ENCODE peak calls at places on chromosomes 11 and 22, in four cellular contexts. N, L, U and V are unnamed samples.

GRCh38 chr22:42428760-42429159 is 3.4 kb downstream of the NFAM1 start:
- DNase-seq in N (no peak), L (no peak), U (no peak), V (no peak)

GRCh38 chr22:29334148-29334547 is 18.7 kb upstream of the RASL10A start:
- DNase-seq in N (no peak), L (no peak), U (no peak), V (no peak)

GRCh38 chr11:67409261-67409666 is 5.4 kb downstream of the TBC1D10C start:
- DNase-seq in N (no peak), L (no peak), U (no peak), V (no peak)

GRCh38 chr22:33579448-33580093 is 340.7 kb downstream of the LARGE1 start:
- DNase-seq in N (peak), L (peak), U (peak), V (no peak)

GRCh38 chr11:76628408-76628947 is 42.1 kb downstream of the LRRC32 start:
- DNase-seq in N (no peak), L (no peak), U (no peak), V (no peak)

GRCh38 chr11:66744485-66745355 is 15.7 kb upstream of the SPTBN2 start:
- DNase-seq in N (no peak), L (peak), U (peak), V (peak)

GRCh38 chr11:68893282-68893681 is 10.3 kb downstream of the MRPL21 start:
- DNase-seq in N (no peak), L (no peak), U (no peak), V (no peak)

GRCh38 chr11:5851002-5851401 is 6.5 kb downstream of the OR52E8 start:
- DNase-seq in N (no peak), L (no peak), U (no peak), V (no peak)

GRCh38 chr11:66226111-66226510 is 42.3 kb upstream of the RAB1B start:
- DNase-seq in N (no peak), L (no peak), U (no peak), V (no peak)

GRCh38 chr11:26465270-26465669 is 106.8 kb downstream of the MUC15 start:
- DNase-seq in N (no peak), L (no peak), U (no peak), V (no peak)

GRCh38 chr11:64339754-64340408 is at the start of gene CCDC88B:
- DNase-seq in N (no peak), L (no peak), U (no peak), V (no peak)
- TF ChIP-seq TCF12 in N (no peak), L (no peak), U (no peak), V (peak)

GRCh38 chr11:31850365-31850764 is 39.2 kb upstream of the PAX6 start:
- DNase-seq in N (no peak), L (no peak), U (no peak), V (no peak)
- TF ChIP-seq TCF12 in N (no peak), L (no peak), U (no peak), V (no peak)

GRCh38 chr22:19041403-19042074 is 80.7 kb downstream of the DGCR2 start:
- DNase-seq in N (no peak), L (no peak), U (no peak), V (no peak)

GRCh38 chr22:19044381-19044780 is 77.8 kb downstream of the DGCR2 start:
- DNase-seq in N (no peak), L (no peak), U (no peak), V (no peak)

GRCh38 chr22:19040581-19041402 is 81.4 kb downstream of the DGCR2 start:
- DNase-seq in N (no peak), L (no peak), U (no peak), V (no peak)

GRCh38 chr22:19043111-19044085 is 78.8 kb downstream of the DGCR2 start:
- DNase-seq in N (no peak), L (no peak), U (no peak), V (no peak)

DNA sequence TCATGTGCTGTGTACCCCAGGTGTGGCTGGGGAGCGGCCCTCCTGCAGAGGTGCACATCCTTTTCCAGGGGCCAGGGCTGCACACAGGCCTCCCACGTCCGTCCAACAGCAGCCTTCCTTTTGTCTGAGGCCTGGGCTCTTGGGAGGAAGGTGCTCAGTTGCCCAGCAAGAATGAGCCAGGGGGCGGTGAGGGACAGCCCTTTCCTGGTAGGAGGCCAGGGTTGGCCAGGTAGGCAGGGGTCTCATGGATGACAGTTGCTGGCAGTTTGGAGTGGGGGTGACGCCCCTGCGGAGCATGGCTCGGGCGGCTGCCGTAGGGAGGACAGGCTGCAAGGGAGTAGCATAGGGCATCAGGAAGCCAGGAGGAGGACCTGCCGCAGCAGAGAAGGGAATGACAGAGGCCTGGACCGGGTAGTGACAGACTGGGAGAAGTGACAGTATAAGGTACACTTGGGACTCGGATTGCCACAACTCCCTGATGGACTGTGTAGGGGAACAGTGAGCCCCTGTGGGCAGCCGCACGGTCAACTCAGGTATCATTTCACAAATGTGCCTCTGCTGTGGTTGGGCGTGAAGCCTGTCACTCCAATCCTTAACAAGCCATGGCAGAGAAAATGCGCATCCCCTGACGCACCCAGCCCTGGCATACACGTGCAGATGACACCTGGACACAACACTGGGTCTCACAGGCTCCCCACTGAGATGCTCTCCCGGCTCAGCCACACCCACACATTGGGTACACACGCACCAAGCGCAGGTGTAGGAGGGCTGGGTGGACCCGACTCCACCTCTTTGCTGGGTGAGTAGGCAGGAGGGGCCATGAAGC is 79.7 kb downstream of the DGCR2 start:
- DNase-seq in N (no peak), L (no peak), U (no peak), V (no peak)
- TF ChIP-seq TCF12 in N (no peak), L (no peak), U (no peak), V (no peak)

GRCh38 chr11:44622190-44622650 is 56.8 kb downstream of the CD82 start:
- DNase-seq in N (no peak), L (no peak), U (no peak), V (no peak)

GRCh38 chr11:44623321-44623715 is 57.9 kb downstream of the CD82 start:
- DNase-seq in N (no peak), L (no peak), U (no peak), V (no peak)

GRCh38 chr11:44623716-44624491 is 58.4 kb downstream of the CD82 start:
- DNase-seq in N (no peak), L (no peak), U (no peak), V (no peak)

GRCh38 chr11:44621784-44622183 is 56.3 kb downstream of the CD82 start:
- DNase-seq in N (no peak), L (no peak), U (no peak), V (no peak)

GRCh38 chr11:44622721-44623258 is 57.3 kb downstream of the CD82 start:
- DNase-seq in N (no peak), L (no peak), U (no peak), V (no peak)
- TF ChIP-seq TCF12 in N (no peak), L (no peak), U (no peak), V (no peak)

GRCh38 chr11:93904711-93905110 is 54.3 kb upstream of the VSTM5 start:
- DNase-seq in N (no peak), L (no peak), U (no peak), V (no peak)
- TF ChIP-seq TCF12 in N (no peak), L (no peak), U (no peak), V (no peak)

GRCh38 chr11:1297576-1298473 is 11.6 kb downstream of the TOLLIP start:
- DNase-seq in N (no peak), L (no peak), U (no peak), V (no peak)
- TF ChIP-seq TCF12 in N (no peak), L (no peak), U (no peak), V (no peak)

DNA sequence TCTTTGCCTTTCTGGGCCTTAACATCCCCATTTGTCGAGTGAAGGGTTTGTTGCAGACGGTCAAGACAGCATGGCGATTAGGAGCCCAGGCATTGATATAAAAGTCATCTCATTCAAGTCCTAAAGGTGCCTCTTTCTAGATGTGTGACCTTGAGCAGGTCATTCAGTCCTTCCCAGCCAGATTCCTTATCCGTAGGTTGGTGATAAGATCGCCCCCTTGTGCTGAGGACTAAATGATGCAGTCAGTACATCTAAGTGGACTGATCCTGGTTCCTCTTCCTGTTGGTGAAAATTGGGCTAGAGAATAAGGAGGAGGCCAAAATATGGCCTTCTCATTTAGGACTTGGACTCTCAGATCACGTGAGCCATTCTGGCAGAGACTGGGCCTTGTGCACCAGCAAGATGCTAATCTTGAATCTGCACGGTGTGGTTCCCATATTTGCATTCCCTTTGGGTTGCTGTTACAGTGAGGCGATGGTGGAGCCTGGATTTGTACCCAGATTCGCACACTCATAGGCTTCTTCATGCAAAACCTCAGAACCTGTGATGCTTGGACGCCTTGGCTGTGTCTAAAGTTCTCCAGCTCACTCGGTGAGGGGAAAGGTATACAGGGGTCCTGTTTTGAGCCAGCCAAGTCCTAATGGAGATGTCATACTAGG is 156.8 kb downstream of the MYO18B start:
- DNase-seq in N (peak), L (no peak), U (peak), V (no peak)
- TF ChIP-seq TCF12 in N (no peak), L (no peak), U (no peak), V (no peak)

GRCh38 chr11:78459738-78460137 is 42.1 kb upstream of the GAB2 start:
- DNase-seq in N (no peak), L (no peak), U (no peak), V (no peak)

GRCh38 chr11:78465169-78465942 is 47.7 kb upstream of the GAB2 start:
- DNase-seq in N (no peak), L (no peak), U (no peak), V (peak)

DNA sequence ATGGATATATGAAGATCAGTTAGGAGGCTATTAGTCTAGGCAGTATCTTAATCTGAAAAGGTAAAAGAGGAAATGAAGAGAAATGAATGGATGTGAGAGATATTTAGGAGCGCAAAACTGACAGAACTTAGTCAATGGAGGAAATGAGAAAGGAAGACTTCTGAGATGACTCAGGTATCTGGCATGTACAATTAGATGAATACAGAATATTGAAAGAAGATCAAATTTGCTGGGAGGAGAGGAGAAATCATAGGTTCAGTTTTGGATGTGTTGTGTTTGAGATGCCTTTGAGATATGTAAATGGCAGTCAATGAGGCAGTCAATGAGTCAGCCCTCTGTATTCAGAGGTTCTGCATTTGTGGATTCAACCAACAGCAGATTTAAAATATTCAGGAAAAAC is 42.8 kb upstream of the GAB2 start:
- DNase-seq in N (no peak), L (no peak), U (no peak), V (no peak)
- TF ChIP-seq TCF12 in N (no peak), L (no peak), U (no peak), V (no peak)

DNA sequence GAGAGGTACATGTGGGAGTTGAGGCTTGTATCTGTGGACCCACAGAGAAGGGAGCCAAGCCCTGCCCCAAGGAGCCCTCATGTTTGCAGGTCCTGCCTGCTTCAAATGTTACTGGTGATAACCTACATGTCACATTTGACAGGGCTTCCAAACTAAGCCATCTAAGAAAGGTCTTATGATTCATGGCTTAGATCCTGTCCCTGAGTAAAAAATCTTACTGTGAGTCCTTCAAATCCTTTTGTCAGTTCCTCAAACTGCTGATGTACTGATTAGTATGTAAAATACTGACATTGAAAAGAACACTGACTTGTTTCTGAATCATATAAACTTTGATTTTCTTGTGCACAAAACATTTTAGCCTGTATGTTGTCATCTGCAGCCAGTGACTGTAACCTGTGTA is 1.0 kb upstream of the PANX1 start:
- DNase-seq in N (no peak), L (no peak), U (no peak), V (no peak)
- TF ChIP-seq TCF12 in N (no peak), L (no peak), U (no peak), V (no peak)